ENCODE peak calls at places on chromosomes 13 and 19, in five cellular contexts. C is A549, Y is neural progenitor cell, A is left lung, S is left ventricle myocardium inferior. V is an unnamed sample.

GRCh38 chr13:97109841-97110492 is 112.2 kb upstream of the MBNL2 start:
- DNase-seq in C (peak; percentile 83), Y (peak; percentile 86), A (peak; percentile 88), S (peak; percentile 91), V (peak; percentile 92)

GRCh38 chr19:15210323-15210774 is 9.6 kb upstream of the NOTCH3 start:
- DNase-seq in C (peak; percentile 91), Y (no peak), A (peak; percentile 85), S (peak; percentile 44), V (no peak)

GRCh38 chr13:40187836-40188591 is 478.4 kb downstream of the FOXO1 start:
- DNase-seq in C (no peak), Y (no peak), A (no peak), S (no peak), V (no peak)

GRCh38 chr19:16903347-16903746 is 14.5 kb downstream of the F2RL3 start:
- DNase-seq in C (no peak), Y (no peak), A (no peak), S (no peak), V (no peak)

GRCh38 chr19:35882074-35882832 is 13.9 kb downstream of the APLP1 start:
- DNase-seq in C (peak; percentile 87), Y (peak; percentile 42), A (no peak), S (no peak), V (no peak)

GRCh38 chr19:55270172-55270942 is 9.6 kb downstream of the HSPBP1 start:
- DNase-seq in C (no peak), Y (no peak), A (no peak), S (no peak), V (no peak)

GRCh38 chr13:99086149-99086868 is 108.4 kb upstream of the DOCK9 start:
- DNase-seq in C (peak; percentile 43), Y (peak; percentile 87), A (peak; percentile 39), S (peak; percentile 47), V (peak; percentile 67)

GRCh38 chr19:6602729-6603114 is 11.8 kb upstream of the CD70 start:
- DNase-seq in C (no peak), Y (no peak), A (no peak), S (no peak), V (no peak)

GRCh38 chr13:52713894-52714293 is 25.7 kb downstream of the CNMD start:
- DNase-seq in C (no peak), Y (no peak), A (peak; percentile 61), S (peak; percentile 26), V (no peak)

GRCh38 chr13:48110930-48111721 is 16.2 kb upstream of the MED4 start:
- DNase-seq in C (no peak), Y (no peak), A (no peak), S (peak; percentile 52), V (no peak)

GRCh38 chr19:28619842-28620429 is 593.0 kb downstream of the UQCRFS1 start:
- DNase-seq in C (no peak), Y (no peak), A (no peak), S (no peak), V (no peak)

GRCh38 chr13:24834902-24835510 is 71.0 kb downstream of the RNF17 start:
- DNase-seq in C (no peak), Y (no peak), A (no peak), S (no peak), V (no peak)

GRCh38 chr19:42285546-42285945 is 16.4 kb upstream of the PRR19 start:
- DNase-seq in C (no peak), Y (peak; percentile 46), A (no peak), S (no peak), V (peak; percentile 51)

GRCh38 chr13:94710881-94711560 is 1.3 kb downstream of the SOX21 start:
- DNase-seq in C (peak; percentile 42), Y (peak; percentile 77), A (no peak), S (no peak), V (no peak)

GRCh38 chr13:98657506-98658085 is 80.7 kb upstream of the STK24 start:
- DNase-seq in C (no peak), Y (no peak), A (no peak), S (no peak), V (no peak)

GRCh38 chr13:114310961-114311360 is 3.3 kb upstream of the CHAMP1 start:
- DNase-seq in C (no peak), Y (no peak), A (no peak), S (no peak), V (no peak)

GRCh38 chr19:29944415-29945012 is 2.5 kb downstream of the URI1 start:
- DNase-seq in C (no peak), Y (no peak), A (no peak), S (no peak), V (no peak)

GRCh38 chr13:27834095-27834494 is 41.8 kb downstream of the GSX1 start:
- DNase-seq in C (no peak), Y (no peak), A (no peak), S (no peak), V (no peak)

GRCh38 chr19:13132471-13133166 is 14.6 kb downstream of the NACC1 start:
- DNase-seq in C (no peak), Y (no peak), A (no peak), S (no peak), V (no peak)

GRCh38 chr19:2808129-2808941 is 11.3 kb upstream of the ZNF554 start:
- DNase-seq in C (no peak), Y (no peak), A (no peak), S (no peak), V (no peak)

GRCh38 chr13:54591540-54591939 is 1562.9 kb downstream of the OLFM4 start:
- DNase-seq in C (no peak), Y (no peak), A (no peak), S (no peak), V (no peak)

GRCh38 chr13:90055121-90055520 is 1292.4 kb upstream of the MIR17HG start:
- DNase-seq in C (no peak), Y (no peak), A (no peak), S (no peak), V (no peak)

GRCh38 chr19:45403781-45404556 is 900 bp downstream of the PPP1R13L start:
- DNase-seq in C (peak; percentile 80), Y (peak; percentile 77), A (peak; percentile 67), S (peak; percentile 75), V (no peak)

GRCh38 chr13:110714798-110715394 is 1.4 kb downstream of the ING1 start:
- DNase-seq in C (no peak), Y (peak; percentile 74), A (peak; percentile 77), S (peak; percentile 74), V (peak; percentile 68)

GRCh38 chr19:2455481-2456300 is 1.1 kb downstream of the LMNB2 start:
- DNase-seq in C (no peak), Y (peak; percentile 53), A (peak; percentile 45), S (peak; percentile 30), V (peak; percentile 50)

GRCh38 chr13:27917121-27917947 is 2.5 kb upstream of the PDX1 start:
- DNase-seq in C (no peak), Y (peak; percentile 52), A (no peak), S (no peak), V (no peak)

GRCh38 chr19:14683439-14683838 is 6.4 kb upstream of the ZNF333 start:
- DNase-seq in C (no peak), Y (no peak), A (peak; percentile 33), S (no peak), V (no peak)

GRCh38 chr19:49956113-49956491 is 4.9 kb downstream of the SIGLEC11 start:
- DNase-seq in C (no peak), Y (no peak), A (no peak), S (no peak), V (no peak)

GRCh38 chr13:30520571-30520970 is 54.8 kb upstream of the HMGB1 start:
- DNase-seq in C (peak; percentile 20), Y (no peak), A (no peak), S (no peak), V (no peak)

GRCh38 chr13:51523082-51523518 is 61.2 kb upstream of the WDFY2 start:
- DNase-seq in C (peak; percentile 76), Y (no peak), A (peak; percentile 59), S (no peak), V (peak; percentile 78)

GRCh38 chr13:59047546-59047945 is 1116.2 kb downstream of the DIAPH3 start:
- DNase-seq in C (no peak), Y (no peak), A (no peak), S (no peak), V (no peak)

GRCh38 chr19:21585491-21585890 is 80.1 kb downstream of the ZNF429 start:
- DNase-seq in C (no peak), Y (no peak), A (no peak), S (no peak), V (no peak)

GRCh38 chr19:17282488-17283256 is 971 bp downstream of the ANKLE1 start:
- DNase-seq in C (peak; percentile 83), Y (peak; percentile 93), A (peak; percentile 88), S (peak; percentile 81), V (peak; percentile 86)

GRCh38 chr13:100235311-100235901 is 146.5 kb downstream of the PCCA start:
- DNase-seq in C (peak; percentile 46), Y (peak; percentile 59), A (no peak), S (no peak), V (no peak)
- H3K4me3 ChIP-seq in C (no peak overlapping the region), Y (no peak overlapping the region), A (no peak overlapping the region), S (no peak overlapping the region), V (no peak overlapping the region)

DNA sequence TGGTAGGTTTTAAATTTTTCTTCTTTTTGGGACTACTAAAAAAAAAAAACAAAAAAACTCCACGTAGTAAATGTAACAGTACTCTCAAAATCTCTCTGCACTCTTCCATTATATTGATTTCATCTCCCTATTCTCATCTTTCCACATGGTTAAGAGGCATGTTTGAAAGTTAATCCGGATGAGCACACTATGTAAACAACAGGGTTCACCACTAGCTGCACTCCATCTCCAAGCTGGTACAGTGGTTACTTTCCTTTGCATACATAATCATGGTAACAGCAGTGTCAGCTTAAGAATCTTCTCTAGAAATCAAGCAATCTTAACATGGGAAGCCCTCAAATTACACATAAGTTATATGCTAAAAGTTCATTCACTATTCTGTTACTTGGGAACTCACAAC is 92.7 kb downstream of the MIPEP start:
- DNase-seq in C (no peak), Y (no peak), A (no peak), S (no peak), V (no peak)
- H3K4me1 ChIP-seq in C (peaks cover 17% of the 10 kb centered on the region), Y (no peaks in the 10 kb centered on the region), A (peaks cover 7% of the 10 kb centered on the region), S (peaks cover 20% of the 10 kb centered on the region), V (no peaks in the 10 kb centered on the region)

GRCh38 chr19:1418951-1419735 is 11.8 kb downstream of the DAZAP1 start:
- DNase-seq in C (no peak), Y (no peak), A (no peak), S (no peak), V (no peak)
- H3K4me3 ChIP-seq in C (no peak overlapping the region), Y (no peak overlapping the region), A (no peak overlapping the region), S (no peak overlapping the region), V (no peak overlapping the region)

DNA sequence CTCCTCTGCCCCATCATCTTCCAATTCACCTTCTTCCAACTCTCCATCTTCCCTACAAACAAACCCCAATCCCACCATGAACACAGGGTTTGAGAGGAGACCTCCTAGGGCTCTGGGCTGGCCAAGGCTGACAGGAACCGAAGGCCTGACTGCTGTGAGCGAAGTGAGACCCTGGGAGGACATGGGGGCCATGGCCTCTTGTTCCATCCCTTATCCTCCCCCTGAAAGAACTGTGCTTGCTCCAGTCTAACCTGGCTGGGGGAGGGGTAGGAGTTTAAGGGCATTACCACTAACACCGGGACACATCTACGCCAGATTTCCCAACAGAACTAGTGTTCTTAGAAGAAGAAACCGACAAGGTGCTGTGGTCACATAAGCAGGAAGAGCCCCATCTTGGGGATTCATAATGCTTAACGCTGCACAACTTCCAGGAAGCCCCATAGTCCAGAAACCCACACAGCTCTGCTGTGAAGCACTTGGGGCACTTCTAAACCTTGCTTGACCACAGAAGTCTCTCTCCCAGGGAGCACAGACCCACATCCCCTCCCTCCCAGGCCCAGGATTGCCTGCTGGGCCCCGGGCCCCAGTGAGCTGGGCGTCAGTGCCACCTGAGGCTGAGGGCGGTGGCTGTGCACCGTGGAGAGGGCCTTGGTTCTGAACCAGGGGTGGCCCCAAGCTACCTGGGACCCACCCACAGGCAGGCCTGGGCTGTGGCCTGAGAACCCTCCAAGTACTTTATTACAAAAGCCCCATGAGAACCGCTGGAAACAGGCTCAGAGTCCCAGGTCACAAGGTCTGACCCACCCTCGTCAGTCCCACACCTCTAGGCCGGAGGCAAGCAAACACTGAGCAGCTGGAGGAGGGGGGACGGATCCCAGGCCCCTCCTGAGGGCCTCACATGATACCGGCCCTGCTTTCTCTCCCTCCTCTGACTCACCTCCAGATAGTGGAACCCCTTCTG is 18.7 kb downstream of the ZC3H4 start:
- DNase-seq in C (no peak), Y (no peak), A (peak; percentile 81), S (no peak), V (no peak)
- H3K4me1 ChIP-seq in C (peaks cover 26% of the 10 kb centered on the region), Y (peaks cover 35% of the 10 kb centered on the region), A (peaks cover 65% of the 10 kb centered on the region), S (peaks cover 68% of the 10 kb centered on the region), V (peaks cover 24% of the 10 kb centered on the region)

V was measured in right lobe of liver.